ENCODE peak calls at places on chromosomes 4 and X, in nine cellular contexts. U, K, H, Z, R, T, N, C and D are unnamed samples. For H3K4me1, the result is how much of the 10 kb centered on the place peaks cover.

GRCh38 chr4:85707591-85707990 is 232.6 kb downstream of the ARHGAP24 start:
- DNase-seq in K (no peak), Z (no peak), N (no peak), U (no peak), C (no peak), H (no peak), R (peak), T (no peak), D (no peak)

GRCh38 chr4:114890773-114891172 is 222.6 kb downstream of the NDST4 start:
- DNase-seq in C (no peak), Z (no peak), N (no peak), K (no peak), R (no peak), H (no peak), U (no peak), T (no peak), D (no peak)

GRCh38 chrX:143306991-143307965 is 210.0 kb downstream of the SPANXN3 start:
- DNase-seq in T (no peak), K (peak), C (no peak), N (no peak), R (no peak), H (no peak), Z (no peak), U (no peak), D (no peak)

GRCh38 chr4:47490550-47490949 is 5.5 kb downstream of the ATP10D start:
- DNase-seq in Z (no peak), U (no peak), N (no peak), C (no peak), T (no peak), H (peak), K (no peak), R (peak), D (no peak)

GRCh38 chr4:159062381-159062780 is 40.5 kb upstream of the RAPGEF2 start:
- DNase-seq in Z (no peak), R (no peak), T (no peak), C (no peak), N (no peak), U (no peak), K (no peak), H (no peak), D (no peak)

GRCh38 chr4:139828966-139829662 is 163.5 kb downstream of the MGST2 start:
- DNase-seq in C (no peak), R (no peak), U (no peak), N (no peak), Z (no peak), K (no peak), H (no peak), T (no peak), D (no peak)

GRCh38 chr4:77852892-77853495 is 9.6 kb upstream of the MRPL1 start:
- DNase-seq in Z (no peak), K (no peak), U (no peak), N (no peak), C (peak), R (no peak), H (peak), T (no peak), D (peak)

GRCh38 chr4:102959503-102959902 is 60.0 kb downstream of the SLC9B1 start:
- DNase-seq in N (no peak), Z (no peak), K (no peak), C (no peak), R (no peak), T (no peak), U (no peak), H (no peak), D (no peak)

GRCh38 chr4:112144546-112145325 is 518 bp upstream of the FAM241A start:
- DNase-seq in N (no peak), Z (no peak), T (peak), H (no peak), U (peak), C (no peak), K (no peak), R (no peak), D (peak)

GRCh38 chrX:16772460-16772859 is 13.8 kb upstream of the TXLNG start:
- DNase-seq in N (no peak), H (no peak), Z (no peak), C (no peak), K (no peak), R (no peak), T (no peak), U (no peak), D (no peak)

GRCh38 chr4:102449751-102450352 is 51.3 kb upstream of the NFKB1 start:
- DNase-seq in R (peak), N (no peak), U (no peak), T (no peak), C (no peak), Z (no peak), K (peak), H (peak), D (peak)

GRCh38 chr4:37759833-37760232 is 66.7 kb upstream of the PGM2 start:
- DNase-seq in Z (no peak), U (no peak), K (no peak), R (no peak), T (no peak), N (no peak), H (no peak), C (no peak), D (no peak)

GRCh38 chr4:119025440-119025839 is 110.2 kb upstream of the MYOZ2 start:
- DNase-seq in H (no peak), U (peak), R (peak), Z (no peak), N (no peak), T (peak), K (no peak), C (no peak), D (no peak)

GRCh38 chr4:183335369-183335940 is 13.2 kb upstream of the CLDN24 start:
- DNase-seq in C (no peak), T (no peak), R (peak), H (no peak), N (no peak), K (peak), U (no peak), Z (no peak), D (no peak)

GRCh38 chr4:55117511-55117910 is 7.9 kb downstream of the KDR start:
- DNase-seq in K (no peak), T (no peak), C (no peak), N (no peak), R (no peak), U (no peak), Z (no peak), H (no peak), D (no peak)

GRCh38 chr4:168580228-168580627 is 83.4 kb downstream of the PALLD start:
- DNase-seq in K (no peak), H (no peak), C (no peak), U (no peak), T (no peak), N (no peak), R (no peak), Z (no peak), D (no peak)

GRCh38 chr4:102439835-102440234 is 61.3 kb upstream of the NFKB1 start:
- DNase-seq in U (no peak), N (no peak), H (no peak), T (no peak), C (no peak), K (no peak), Z (no peak), R (peak), D (no peak)

GRCh38 chrX:154091678-154092077 is 5.8 kb downstream of the MECP2 start:
- DNase-seq in R (no peak), K (peak), N (no peak), C (no peak), Z (no peak), T (no peak), U (peak), H (no peak), D (no peak)

GRCh38 chr4:3800351-3800750 is 34.2 kb downstream of the ADRA2C start:
- DNase-seq in K (no peak), H (no peak), Z (no peak), T (peak), C (no peak), N (no peak), R (no peak), U (peak), D (no peak)

GRCh38 chrX:9851890-9852289 is 65.7 kb downstream of the SHROOM2 start:
- DNase-seq in N (no peak), C (no peak), Z (no peak), H (no peak), U (no peak), R (no peak), K (no peak), T (no peak), D (no peak)

GRCh38 chr4:53671757-53672156 is 80.5 kb upstream of the LNX1 start:
- DNase-seq in U (no peak), N (no peak), T (no peak), H (no peak), K (peak), Z (no peak), C (no peak), R (no peak), D (no peak)

GRCh38 chrX:25198891-25199290 is 183.1 kb upstream of the ARX start:
- DNase-seq in K (no peak), H (no peak), T (no peak), U (no peak), C (no peak), R (no peak), N (no peak), Z (no peak), D (no peak)

GRCh38 chr4:39664828-39665731 is 26.4 kb upstream of the SMIM14 start:
- DNase-seq in U (no peak), K (no peak), T (no peak), R (peak), C (no peak), N (no peak), Z (no peak), H (no peak), D (no peak)

GRCh38 chrX:10216208-10216607 is 59.4 kb downstream of the CLCN4 start:
- DNase-seq in C (no peak), Z (no peak), R (no peak), K (no peak), H (no peak), T (no peak), N (no peak), U (no peak), D (no peak)

GRCh38 chrX:17078031-17078730 is 131.7 kb downstream of the REPS2 start:
- DNase-seq in T (no peak), K (no peak), N (no peak), U (no peak), C (no peak), H (no peak), R (peak), Z (no peak), D (no peak)

GRCh38 chrX:1448793-1449580 is 3.7 kb downstream of the ASMTL start:
- DNase-seq in R (no peak), T (peak), Z (no peak), N (peak), H (no peak), K (peak), U (peak), C (peak), D (no peak)

GRCh38 chrX:20362268-20363002 is 95.7 kb upstream of the RPS6KA3 start:
- DNase-seq in C (no peak), K (peak), U (no peak), T (no peak), H (no peak), Z (no peak), R (peak), N (no peak), D (no peak)

GRCh38 chr4:39616651-39617050 is 22.0 kb downstream of the SMIM14 start:
- DNase-seq in H (no peak), U (no peak), N (no peak), K (no peak), C (no peak), Z (no peak), T (no peak), R (peak), D (no peak)

GRCh38 chr4:52037730-52038108 is 380 bp downstream of the SGCB start:
- DNase-seq in R (peak), Z (no peak), K (peak), H (peak), T (peak), U (no peak), N (peak), C (no peak), D (no peak)

GRCh38 chr4:146349306-146349705 is 135.0 kb downstream of the REELD1 start:
- DNase-seq in C (no peak), N (no peak), H (no peak), Z (no peak), R (no peak), U (no peak), K (no peak), T (no peak), D (no peak)

GRCh38 chr4:175470141-175470540 is 341.9 kb downstream of the GPM6A start:
- DNase-seq in T (no peak), Z (no peak), R (peak), C (no peak), K (no peak), H (no peak), U (no peak), N (no peak), D (no peak)

DNA sequence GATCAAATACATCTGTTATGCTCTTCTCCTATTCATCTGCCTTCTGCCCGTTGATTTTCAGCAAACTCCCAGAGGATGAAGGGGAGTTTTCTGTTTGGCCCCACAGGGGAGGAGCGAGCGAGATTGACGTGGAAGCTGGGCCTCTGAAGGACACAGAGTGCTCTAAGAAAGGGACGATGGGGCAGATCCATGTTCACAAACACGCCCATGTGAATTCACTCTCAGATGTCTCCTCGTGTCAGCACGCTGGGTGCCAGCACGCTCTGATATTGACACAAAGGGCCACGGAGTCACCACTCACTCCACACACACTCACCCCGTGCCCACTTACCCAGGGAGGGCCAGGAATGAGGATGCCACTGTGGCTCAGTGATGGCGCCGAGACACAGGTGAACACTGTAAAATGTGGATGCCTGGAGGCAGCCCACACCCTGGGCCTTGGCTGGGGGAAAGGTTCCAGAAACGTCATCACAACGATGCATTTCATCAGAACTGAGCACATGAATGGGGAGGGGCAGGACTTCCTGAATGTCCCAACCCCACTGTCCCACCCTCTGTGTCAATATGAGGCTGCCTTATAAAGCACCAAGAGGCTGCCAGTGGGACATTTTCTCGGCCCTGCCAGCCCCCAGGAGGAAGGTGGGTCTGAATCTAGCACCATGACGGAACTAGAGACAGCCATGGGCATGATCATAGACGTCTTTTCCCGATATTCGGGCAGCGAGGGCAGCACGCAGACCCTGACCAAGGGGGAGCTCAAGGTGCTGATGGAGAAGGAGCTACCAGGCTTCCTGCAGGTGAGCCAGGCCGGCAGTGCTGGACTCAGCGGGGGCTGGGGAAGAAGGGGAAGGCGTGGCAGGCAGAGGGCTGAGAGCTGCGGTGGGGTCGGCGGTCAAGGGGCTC is at the start of gene S100P:
- DNase-seq in Z (no peak), R (no peak), C (no peak), N (no peak), H (no peak), K (no peak), U (no peak), T (no peak), D (no peak)
- H3K4me1 ChIP-seq in Z (under half), R (under half), C (half or more), N (under half), H (under half), K (under half), U (half or more), T (under half), D (half or more)

DNA sequence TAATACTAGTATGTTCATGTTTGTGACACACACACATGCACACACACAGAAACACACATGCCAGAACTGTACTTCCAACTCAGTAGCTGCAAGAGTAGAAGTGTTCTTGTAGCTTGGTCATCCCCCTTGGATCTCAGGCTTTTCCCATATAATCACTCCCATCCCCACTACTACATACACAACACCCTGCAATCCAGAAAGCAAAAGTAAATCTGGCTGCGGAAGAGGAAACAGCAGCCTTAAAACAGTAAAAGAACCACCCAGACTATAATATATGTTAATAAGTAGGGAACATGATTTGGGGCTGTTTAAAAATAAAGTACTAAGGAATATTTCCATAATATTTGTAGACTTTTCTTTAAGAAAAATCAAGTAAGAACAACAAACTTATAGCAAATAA is 103.2 kb downstream of the AMMECR1 start:
- DNase-seq in H (no peak), K (no peak), Z (no peak), R (no peak), C (no peak), N (no peak), U (no peak), T (no peak), D (no peak)
- H3K4me1 ChIP-seq in H (under half), K (under half), Z (under half), R (under half), C (under half), N (under half), U (under half), T (under half), D (under half)

GRCh38 chr4:184355111-184355604 is 119.2 kb downstream of the IRF2 start:
- DNase-seq in R (peak), H (peak), N (no peak), C (no peak), Z (peak), U (no peak), T (no peak), K (peak), D (no peak)
- H3K4me1 ChIP-seq in R (under half), H (under half), N (under half), C (under half), Z (under half), U (under half), T (under half), K (under half), D (under half)

GRCh38 chrX:2705461-2705860 is 14.4 kb downstream of the CD99 start:
- DNase-seq in C (no peak), N (no peak), T (no peak), U (no peak), R (peak), K (no peak), Z (no peak), H (no peak), D (no peak)

GRCh38 chrX:2708016-2708415 is 16.9 kb downstream of the CD99 start:
- DNase-seq in N (no peak), H (peak), R (peak), K (no peak), C (no peak), T (no peak), Z (no peak), U (no peak), D (no peak)

GRCh38 chrX:2705036-2705435 is 13.9 kb downstream of the CD99 start:
- DNase-seq in T (no peak), H (peak), U (no peak), N (no peak), K (peak), R (peak), Z (peak), C (no peak), D (no peak)

GRCh38 chrX:2708601-2709200 is 17.6 kb downstream of the CD99 start:
- DNase-seq in C (no peak), K (no peak), R (no peak), Z (no peak), T (peak), H (peak), N (no peak), U (no peak), D (no peak)

GRCh38 chrX:2707334-2707760 is 16.3 kb downstream of the CD99 start:
- DNase-seq in U (no peak), Z (peak), R (peak), N (peak), C (peak), T (peak), H (peak), K (peak), D (peak)
- H3K4me1 ChIP-seq in U (half or more), Z (half or more), R (half or more), N (half or more), C (under half), T (under half), H (half or more), K (half or more), D (half or more)

DNA sequence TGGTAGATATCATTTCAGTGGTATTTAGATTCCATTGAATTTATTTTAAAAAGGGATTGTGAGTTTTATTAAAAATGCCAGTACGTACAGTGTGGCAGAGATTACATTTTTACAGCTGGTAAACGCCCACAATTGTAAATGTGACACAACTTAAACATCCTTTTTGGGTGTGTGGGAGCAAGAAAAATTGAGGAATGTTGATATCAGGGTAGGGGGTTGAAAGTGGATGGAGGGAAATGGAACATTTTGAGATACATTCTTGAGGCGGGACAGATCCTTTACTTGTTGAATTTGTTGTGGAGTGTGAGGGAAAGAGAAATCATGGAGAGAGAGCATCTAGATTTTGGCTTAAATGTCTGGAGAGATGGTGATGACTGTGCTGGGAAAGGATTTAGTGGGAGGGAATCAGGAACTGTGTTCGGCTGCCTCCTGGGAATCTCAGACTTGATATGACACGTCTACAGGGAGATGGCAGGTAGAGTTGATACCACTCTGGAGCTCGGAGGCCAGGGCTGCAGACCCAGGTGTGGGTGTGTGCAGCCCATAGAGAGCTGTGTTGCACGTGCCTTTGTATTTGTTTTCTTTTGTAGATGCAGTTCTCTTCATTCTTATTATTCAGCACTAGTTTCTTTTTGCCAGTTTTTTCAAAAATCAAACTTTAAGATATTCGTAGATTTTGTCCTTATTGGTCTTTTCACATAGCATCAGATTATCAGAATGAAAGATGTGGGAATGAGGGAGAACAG is 10.8 kb downstream of the TMEM131L start:
- DNase-seq in C (no peak), N (no peak), H (no peak), K (no peak), Z (no peak), U (no peak), T (no peak), R (no peak), D (no peak)
- H3K4me1 ChIP-seq in C (half or more), N (under half), H (half or more), K (under half), Z (under half), U (under half), T (under half), R (under half), D (half or more)

GRCh38 chr4:17335371-17335770 is 176.5 kb downstream of the QDPR start:
- DNase-seq in H (no peak), U (no peak), K (no peak), Z (no peak), T (no peak), C (peak), R (no peak), N (no peak), D (no peak)

GRCh38 chr4:17336524-17336941 is 175.4 kb downstream of the QDPR start:
- DNase-seq in U (no peak), C (peak), H (peak), N (peak), T (no peak), Z (no peak), R (no peak), K (peak), D (peak)

GRCh38 chr4:17336069-17336468 is 175.8 kb downstream of the QDPR start:
- DNase-seq in K (no peak), U (no peak), H (no peak), T (no peak), N (no peak), R (no peak), Z (no peak), C (no peak), D (no peak)

GRCh38 chr4:17339376-17339775 is 172.5 kb downstream of the QDPR start:
- DNase-seq in R (no peak), U (no peak), K (no peak), H (no peak), T (no peak), N (no peak), C (no peak), Z (no peak), D (no peak)

GRCh38 chr4:17336986-17337385 is 174.9 kb downstream of the QDPR start:
- DNase-seq in T (no peak), K (no peak), U (no peak), Z (no peak), H (no peak), R (no peak), C (no peak), N (no peak), D (no peak)
- H3K4me1 ChIP-seq in T (under half), K (under half), U (under half), Z (under half), H (under half), R (under half), C (under half), N (under half), D (under half)